ENCODE peak calls at places on chromosomes 3 and 15, in four cellular contexts. One of them, this sample, is unnamed.

GRCh38 chr3:48215466-48215865 is 7.8 kb upstream of the CAMP start:
- DNase-seq in astrocyte: peak; percentile 20
- DNase-seq in cardiac fibroblast: peak; percentile 73
- DNase-seq in activated CD8-positive, alpha-beta T cell treated with anti-CD3 and anti-CD28 coated beads for 36 hours: no peak
- DNase-seq in this sample: no peak

GRCh38 chr3:138360272-138361192 is 12.2 kb downstream of the MRAS start:
- DNase-seq in cardiac fibroblast: no peak
- DNase-seq in activated CD8-positive, alpha-beta T cell treated with anti-CD3 and anti-CD28 coated beads for 36 hours: no peak
- DNase-seq in astrocyte: no peak
- DNase-seq in this sample: no peak

GRCh38 chr3:41137686-41138111 is 61.6 kb upstream of the CTNNB1 start:
- DNase-seq in activated CD8-positive, alpha-beta T cell treated with anti-CD3 and anti-CD28 coated beads for 36 hours: no peak
- DNase-seq in cardiac fibroblast: no peak
- DNase-seq in astrocyte: peak; percentile 22
- DNase-seq in this sample: no peak

GRCh38 chr3:138842483-138843188 is 7.9 kb upstream of the PIK3CB start:
- DNase-seq in astrocyte: no peak
- DNase-seq in activated CD8-positive, alpha-beta T cell treated with anti-CD3 and anti-CD28 coated beads for 36 hours: no peak
- DNase-seq in cardiac fibroblast: no peak
- DNase-seq in this sample: no peak

GRCh38 chr3:98290916-98291315 is 8.6 kb downstream of the OR5H2 start:
- DNase-seq in cardiac fibroblast: no peak
- DNase-seq in astrocyte: no peak
- DNase-seq in activated CD8-positive, alpha-beta T cell treated with anti-CD3 and anti-CD28 coated beads for 36 hours: no peak
- DNase-seq in this sample: no peak

GRCh38 chr3:73451276-73451973 is 173.3 kb downstream of the PDZRN3 start:
- DNase-seq in cardiac fibroblast: no peak
- DNase-seq in astrocyte: no peak
- DNase-seq in activated CD8-positive, alpha-beta T cell treated with anti-CD3 and anti-CD28 coated beads for 36 hours: no peak
- DNase-seq in this sample: no peak

GRCh38 chr3:78689378-78689777 is 1078.4 kb downstream of the ROBO1 start:
- DNase-seq in astrocyte: no peak
- DNase-seq in cardiac fibroblast: no peak
- DNase-seq in activated CD8-positive, alpha-beta T cell treated with anti-CD3 and anti-CD28 coated beads for 36 hours: no peak
- DNase-seq in this sample: no peak

GRCh38 chr3:167653750-167654149 is at the start of gene WDR49:
- DNase-seq in cardiac fibroblast: no peak
- DNase-seq in astrocyte: no peak
- DNase-seq in activated CD8-positive, alpha-beta T cell treated with anti-CD3 and anti-CD28 coated beads for 36 hours: no peak
- DNase-seq in this sample: no peak

GRCh38 chr3:122689587-122689986 is 8.9 kb downstream of the PARP14 start:
- DNase-seq in astrocyte: peak; percentile 54
- DNase-seq in cardiac fibroblast: peak; percentile 61
- DNase-seq in activated CD8-positive, alpha-beta T cell treated with anti-CD3 and anti-CD28 coated beads for 36 hours: no peak
- DNase-seq in this sample: no peak

GRCh38 chr3:157794771-157795170 is 291.6 kb upstream of the VEPH1 start:
- DNase-seq in cardiac fibroblast: peak; percentile 54
- DNase-seq in activated CD8-positive, alpha-beta T cell treated with anti-CD3 and anti-CD28 coated beads for 36 hours: no peak
- DNase-seq in astrocyte: peak; percentile 53
- DNase-seq in this sample: no peak

GRCh38 chr15:80866936-80867335 is 87.8 kb downstream of the CEMIP start:
- DNase-seq in cardiac fibroblast: no peak
- DNase-seq in astrocyte: no peak
- DNase-seq in activated CD8-positive, alpha-beta T cell treated with anti-CD3 and anti-CD28 coated beads for 36 hours: no peak
- DNase-seq in this sample: no peak

GRCh38 chr15:101175396-101175795 is 76.5 kb downstream of the CHSY1 start:
- DNase-seq in astrocyte: no peak
- DNase-seq in activated CD8-positive, alpha-beta T cell treated with anti-CD3 and anti-CD28 coated beads for 36 hours: no peak
- DNase-seq in cardiac fibroblast: no peak
- DNase-seq in this sample: no peak

GRCh38 chr3:150787741-150788370 is 24.9 kb upstream of the SIAH2 start:
- DNase-seq in activated CD8-positive, alpha-beta T cell treated with anti-CD3 and anti-CD28 coated beads for 36 hours: peak; percentile 93
- DNase-seq in cardiac fibroblast: peak; percentile 73
- DNase-seq in astrocyte: peak; percentile 43
- DNase-seq in this sample: peak; percentile 88

GRCh38 chr3:72549819-72550581 is 298.2 kb downstream of the SHQ1 start:
- DNase-seq in activated CD8-positive, alpha-beta T cell treated with anti-CD3 and anti-CD28 coated beads for 36 hours: peak; percentile 20
- DNase-seq in astrocyte: no peak
- DNase-seq in cardiac fibroblast: no peak
- DNase-seq in this sample: no peak

GRCh38 chr3:12944413-12944812 is 103.0 kb upstream of the RPL32 start:
- DNase-seq in astrocyte: no peak
- DNase-seq in cardiac fibroblast: no peak
- DNase-seq in activated CD8-positive, alpha-beta T cell treated with anti-CD3 and anti-CD28 coated beads for 36 hours: no peak
- DNase-seq in this sample: no peak

GRCh38 chr3:56320907-56321306 is 147.4 kb downstream of the ERC2 start:
- DNase-seq in activated CD8-positive, alpha-beta T cell treated with anti-CD3 and anti-CD28 coated beads for 36 hours: no peak
- DNase-seq in cardiac fibroblast: no peak
- DNase-seq in astrocyte: no peak
- DNase-seq in this sample: no peak

GRCh38 chr3:197125601-197126000 is 96.0 kb upstream of the MELTF start:
- DNase-seq in astrocyte: peak; percentile 81
- DNase-seq in activated CD8-positive, alpha-beta T cell treated with anti-CD3 and anti-CD28 coated beads for 36 hours: no peak
- DNase-seq in cardiac fibroblast: peak; percentile 14
- DNase-seq in this sample: no peak

GRCh38 chr3:118117061-118117460 is 917.6 kb downstream of the IGSF11 start:
- DNase-seq in astrocyte: no peak
- DNase-seq in activated CD8-positive, alpha-beta T cell treated with anti-CD3 and anti-CD28 coated beads for 36 hours: no peak
- DNase-seq in cardiac fibroblast: no peak
- DNase-seq in this sample: no peak

GRCh38 chr3:197877902-197878301 is 72.1 kb upstream of the RPL35A start:
- DNase-seq in activated CD8-positive, alpha-beta T cell treated with anti-CD3 and anti-CD28 coated beads for 36 hours: no peak
- DNase-seq in cardiac fibroblast: no peak
- DNase-seq in astrocyte: no peak
- DNase-seq in this sample: no peak

GRCh38 chr3:107429330-107430181 is 52.3 kb downstream of the CCDC54 start:
- DNase-seq in cardiac fibroblast: peak; percentile 93
- DNase-seq in activated CD8-positive, alpha-beta T cell treated with anti-CD3 and anti-CD28 coated beads for 36 hours: peak; percentile 62
- DNase-seq in astrocyte: peak; percentile 75
- DNase-seq in this sample: peak; percentile 87

GRCh38 chr15:82959423-82959822 is 6.9 kb upstream of the HOMER2 start:
- DNase-seq in activated CD8-positive, alpha-beta T cell treated with anti-CD3 and anti-CD28 coated beads for 36 hours: no peak
- DNase-seq in cardiac fibroblast: no peak
- DNase-seq in astrocyte: no peak
- DNase-seq in this sample: no peak

GRCh38 chr3:57080171-57080570 is 19.7 kb downstream of the SPATA12 start:
- DNase-seq in activated CD8-positive, alpha-beta T cell treated with anti-CD3 and anti-CD28 coated beads for 36 hours: no peak
- DNase-seq in cardiac fibroblast: no peak
- DNase-seq in astrocyte: no peak
- DNase-seq in this sample: no peak

GRCh38 chr3:159892171-159892791 is 96.4 kb upstream of the IL12A start:
- DNase-seq in cardiac fibroblast: no peak
- DNase-seq in astrocyte: peak; percentile 41
- DNase-seq in activated CD8-positive, alpha-beta T cell treated with anti-CD3 and anti-CD28 coated beads for 36 hours: no peak
- DNase-seq in this sample: no peak

GRCh38 chr15:59333401-59334062 is 39.1 kb downstream of the MYO1E start:
- DNase-seq in cardiac fibroblast: no peak
- DNase-seq in astrocyte: no peak
- DNase-seq in activated CD8-positive, alpha-beta T cell treated with anti-CD3 and anti-CD28 coated beads for 36 hours: no peak
- DNase-seq in this sample: no peak

GRCh38 chr3:12706504-12707253 is 42.8 kb upstream of the RAF1 start:
- DNase-seq in astrocyte: peak; percentile 65
- DNase-seq in activated CD8-positive, alpha-beta T cell treated with anti-CD3 and anti-CD28 coated beads for 36 hours: peak; percentile 75
- DNase-seq in cardiac fibroblast: peak; percentile 77
- DNase-seq in this sample: peak; percentile 70

GRCh38 chr3:15042936-15043335 is 22.2 kb downstream of the MRPS25 start:
- DNase-seq in cardiac fibroblast: peak; percentile 22
- DNase-seq in astrocyte: peak; percentile 59
- DNase-seq in activated CD8-positive, alpha-beta T cell treated with anti-CD3 and anti-CD28 coated beads for 36 hours: no peak
- DNase-seq in this sample: no peak

GRCh38 chr3:170560296-170560695 is 25.6 kb downstream of the SLC7A14 start:
- DNase-seq in cardiac fibroblast: no peak
- DNase-seq in astrocyte: no peak
- DNase-seq in activated CD8-positive, alpha-beta T cell treated with anti-CD3 and anti-CD28 coated beads for 36 hours: no peak
- DNase-seq in this sample: no peak

GRCh38 chr15:93321881-93322282 is 232.9 kb upstream of the RGMA start:
- DNase-seq in activated CD8-positive, alpha-beta T cell treated with anti-CD3 and anti-CD28 coated beads for 36 hours: no peak
- DNase-seq in cardiac fibroblast: no peak
- DNase-seq in astrocyte: peak; percentile 42
- DNase-seq in this sample: no peak

DNA sequence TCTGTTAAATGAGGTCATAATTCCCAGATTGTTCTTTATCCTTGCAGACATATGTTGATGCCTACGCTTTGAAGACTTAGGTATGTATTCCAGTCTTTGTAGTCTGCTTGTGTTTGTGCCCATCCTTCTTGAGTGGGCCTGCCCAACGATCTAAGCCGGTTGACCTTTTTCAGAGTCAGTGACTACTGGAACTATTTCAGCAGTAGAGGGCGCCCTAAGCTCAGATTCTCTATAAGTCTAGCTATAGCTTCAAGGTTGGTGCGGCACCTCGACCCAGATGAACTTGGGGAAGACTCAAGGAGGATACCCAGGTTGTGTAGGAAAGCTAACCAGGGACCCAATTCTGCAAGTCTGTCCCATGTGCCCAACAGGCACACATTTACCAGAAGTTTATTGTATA is 228.8 kb upstream of the PPP2R3A start:
- DNase-seq in activated CD8-positive, alpha-beta T cell treated with anti-CD3 and anti-CD28 coated beads for 36 hours: peak; percentile 22
- DNase-seq in astrocyte: no peak
- DNase-seq in cardiac fibroblast: no peak
- DNase-seq in this sample: peak; percentile 39
- TF ChIP-seq CTCF in activated CD8-positive, alpha-beta T cell treated with anti-CD3 and anti-CD28 coated beads for 36 hours: no peak
- TF ChIP-seq CTCF in astrocyte: peak; percentile 29
- TF ChIP-seq CTCF in cardiac fibroblast: no peak
- TF ChIP-seq CTCF in this sample: peak; percentile 37

GRCh38 chr3:140552403-140552802 is 125.5 kb upstream of the TRIM42 start:
- DNase-seq in activated CD8-positive, alpha-beta T cell treated with anti-CD3 and anti-CD28 coated beads for 36 hours: no peak
- DNase-seq in cardiac fibroblast: no peak
- DNase-seq in astrocyte: no peak
- DNase-seq in this sample: no peak
- TF ChIP-seq CTCF in activated CD8-positive, alpha-beta T cell treated with anti-CD3 and anti-CD28 coated beads for 36 hours: no peak
- TF ChIP-seq CTCF in cardiac fibroblast: no peak
- TF ChIP-seq CTCF in astrocyte: no peak
- TF ChIP-seq CTCF in this sample: no peak

GRCh38 chr3:87260270-87260669 is 16.1 kb downstream of the POU1F1 start:
- DNase-seq in activated CD8-positive, alpha-beta T cell treated with anti-CD3 and anti-CD28 coated beads for 36 hours: peak; percentile 69
- DNase-seq in astrocyte: peak; percentile 22
- DNase-seq in cardiac fibroblast: peak; percentile 64
- DNase-seq in this sample: peak; percentile 63
- TF ChIP-seq CTCF in activated CD8-positive, alpha-beta T cell treated with anti-CD3 and anti-CD28 coated beads for 36 hours: peak; percentile 75
- TF ChIP-seq CTCF in astrocyte: peak; percentile 68
- TF ChIP-seq CTCF in cardiac fibroblast: peak; percentile 60
- TF ChIP-seq CTCF in this sample: peak; percentile 81

DNA sequence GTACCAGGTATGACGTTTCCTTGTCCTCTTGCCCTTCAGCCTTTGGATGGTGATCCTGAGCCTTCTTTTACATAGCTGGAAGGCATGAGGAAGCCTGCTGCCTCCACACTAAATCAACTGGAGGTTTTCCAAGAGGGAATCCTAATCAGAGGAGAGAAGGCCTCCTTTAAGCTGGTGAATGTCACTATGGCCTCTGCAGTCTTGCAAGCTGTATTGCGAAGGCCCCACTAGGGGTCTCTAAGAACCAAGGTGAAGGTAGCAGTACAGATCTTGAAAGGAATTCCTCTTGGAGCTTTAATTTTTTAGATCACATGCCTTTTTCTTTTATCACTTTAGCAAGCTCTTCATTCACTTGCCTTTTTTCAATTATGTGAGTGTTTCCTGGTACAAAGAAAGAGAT is 119.2 kb downstream of the GHSR start:
- DNase-seq in astrocyte: no peak
- DNase-seq in cardiac fibroblast: no peak
- DNase-seq in activated CD8-positive, alpha-beta T cell treated with anti-CD3 and anti-CD28 coated beads for 36 hours: no peak
- DNase-seq in this sample: peak; percentile 17
- TF ChIP-seq CTCF in astrocyte: no peak
- TF ChIP-seq CTCF in cardiac fibroblast: no peak
- TF ChIP-seq CTCF in activated CD8-positive, alpha-beta T cell treated with anti-CD3 and anti-CD28 coated beads for 36 hours: no peak
- TF ChIP-seq CTCF in this sample: no peak

GRCh38 chr3:4827767-4828166 is 151.5 kb upstream of the BHLHE40 start:
- DNase-seq in cardiac fibroblast: peak; percentile 5
- DNase-seq in astrocyte: no peak
- DNase-seq in activated CD8-positive, alpha-beta T cell treated with anti-CD3 and anti-CD28 coated beads for 36 hours: no peak
- DNase-seq in this sample: no peak
- TF ChIP-seq CTCF in cardiac fibroblast: no peak
- TF ChIP-seq CTCF in astrocyte: no peak
- TF ChIP-seq CTCF in activated CD8-positive, alpha-beta T cell treated with anti-CD3 and anti-CD28 coated beads for 36 hours: no peak
- TF ChIP-seq CTCF in this sample: no peak

DNA sequence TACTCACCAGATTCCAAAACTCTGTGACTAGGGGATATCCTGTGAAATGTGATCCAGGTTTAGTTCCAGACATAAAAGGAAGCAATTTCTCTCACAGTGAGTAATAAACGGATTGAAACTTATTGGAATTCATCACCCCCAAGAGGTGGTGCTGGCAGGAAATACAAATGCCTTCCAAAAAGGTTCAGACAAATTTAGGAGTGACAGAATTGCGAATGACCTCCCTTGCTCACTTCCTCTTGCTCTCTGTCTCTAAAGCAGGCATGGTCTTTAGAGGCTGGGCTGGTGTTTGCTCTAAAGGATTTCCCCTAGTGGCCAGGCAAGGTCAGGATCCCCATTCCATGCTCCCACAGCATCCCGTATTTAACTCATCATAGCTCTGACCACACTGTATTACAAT is 449.4 kb upstream of the PPP2R3A start:
- DNase-seq in cardiac fibroblast: no peak
- DNase-seq in astrocyte: peak; percentile 57
- DNase-seq in activated CD8-positive, alpha-beta T cell treated with anti-CD3 and anti-CD28 coated beads for 36 hours: no peak
- DNase-seq in this sample: no peak
- TF ChIP-seq CTCF in cardiac fibroblast: no peak
- TF ChIP-seq CTCF in astrocyte: peak; percentile 52
- TF ChIP-seq CTCF in activated CD8-positive, alpha-beta T cell treated with anti-CD3 and anti-CD28 coated beads for 36 hours: no peak
- TF ChIP-seq CTCF in this sample: peak; percentile 53

DNA sequence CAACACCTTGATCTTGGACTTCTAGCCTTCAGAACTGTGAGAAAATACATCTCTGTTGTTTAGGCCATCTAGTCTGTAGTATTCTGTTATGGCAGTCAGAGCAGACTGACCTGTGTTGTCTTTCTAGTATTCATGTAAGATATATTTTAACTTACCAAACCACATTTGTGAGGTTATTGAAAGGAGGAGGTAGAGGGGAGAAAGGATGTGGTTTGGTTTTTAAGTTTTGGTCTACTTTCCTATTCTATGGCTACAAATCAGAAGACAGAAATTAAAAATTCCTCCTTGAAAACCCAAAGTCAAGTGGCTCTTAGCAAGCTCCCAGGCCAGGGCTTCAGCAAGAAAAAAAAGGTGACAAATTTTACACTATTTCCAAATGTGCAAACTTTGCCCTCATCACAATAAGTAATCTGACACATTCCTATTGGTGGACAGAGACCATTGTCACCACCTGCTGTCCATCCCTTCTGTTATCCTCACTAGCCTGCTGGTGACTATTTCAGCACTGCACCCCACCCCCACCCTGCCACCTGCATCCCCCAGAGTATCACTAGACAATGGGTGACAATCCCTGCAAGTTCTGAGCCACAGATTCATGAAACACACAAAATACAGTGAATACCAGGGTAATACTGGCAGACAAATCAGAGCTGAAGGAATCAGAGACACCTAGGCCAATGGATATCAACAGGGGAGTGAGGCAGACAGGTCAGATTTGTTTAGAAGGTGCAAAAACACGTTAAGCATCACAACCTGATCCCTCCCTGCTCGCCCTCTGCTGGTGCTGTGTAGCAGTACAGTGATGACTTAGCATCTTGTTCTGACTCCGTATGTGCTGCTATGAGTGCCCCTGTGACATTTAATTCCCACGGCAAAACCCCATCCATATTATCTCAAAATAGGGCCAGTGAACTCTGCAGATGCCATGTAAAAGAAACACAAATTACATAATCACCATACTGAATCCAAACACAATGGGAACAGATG is 79.0 kb upstream of the DCLK3 start:
- DNase-seq in astrocyte: peak; percentile 9
- DNase-seq in cardiac fibroblast: peak; percentile 33
- DNase-seq in activated CD8-positive, alpha-beta T cell treated with anti-CD3 and anti-CD28 coated beads for 36 hours: peak; percentile 81
- DNase-seq in this sample: peak; percentile 53
- TF ChIP-seq CTCF in astrocyte: peak; percentile 59
- TF ChIP-seq CTCF in cardiac fibroblast: peak; percentile 80
- TF ChIP-seq CTCF in activated CD8-positive, alpha-beta T cell treated with anti-CD3 and anti-CD28 coated beads for 36 hours: peak; percentile 73
- TF ChIP-seq CTCF in this sample: peak; percentile 66